ENCODE peak calls at places on chromosomes 11 and 22, in seven cellular contexts. One of them, this sample, is unnamed.
A peak's percentile ranks its signal among the peaks of the same experiment; 100 is the strongest.

GRCh38 chr22:20084547-20085413 is 4.7 kb downstream of the DGCR8 start:
- DNase-seq in HEK293T: peak; percentile 78
- DNase-seq in NCI-H748 treated with DMSO at 0.1 percent for 48 hours: no peak
- DNase-seq in AG04449: no peak
- DNase-seq in AML-193: peak; percentile 11
- DNase-seq in lower lobe of right lung: peak; percentile 45
- DNase-seq in Daoy: no peak
- DNase-seq in this sample: no peak

GRCh38 chr11:68179847-68180246 is 33.2 kb downstream of the KMT5B start:
- DNase-seq in HEK293T: no peak
- DNase-seq in NCI-H748 treated with DMSO at 0.1 percent for 48 hours: no peak
- DNase-seq in AG04449: no peak
- DNase-seq in AML-193: no peak
- DNase-seq in lower lobe of right lung: no peak
- DNase-seq in Daoy: no peak
- DNase-seq in this sample: no peak

GRCh38 chr11:68044898-68045351 is 6.1 kb downstream of the TCIRG1 start:
- DNase-seq in HEK293T: no peak
- DNase-seq in NCI-H748 treated with DMSO at 0.1 percent for 48 hours: no peak
- DNase-seq in AG04449: no peak
- DNase-seq in AML-193: no peak
- DNase-seq in lower lobe of right lung: peak; percentile 43
- DNase-seq in Daoy: no peak
- DNase-seq in this sample: no peak

GRCh38 chr11:119343726-119344125 is 2.8 kb downstream of the MFRP start:
- DNase-seq in HEK293T: no peak
- DNase-seq in NCI-H748 treated with DMSO at 0.1 percent for 48 hours: no peak
- DNase-seq in AG04449: no peak
- DNase-seq in AML-193: no peak
- DNase-seq in lower lobe of right lung: peak; percentile 20
- DNase-seq in Daoy: no peak
- DNase-seq in this sample: no peak

GRCh38 chr22:31046591-31047226 is 34.4 kb upstream of the SMTN start:
- DNase-seq in HEK293T: no peak
- DNase-seq in NCI-H748 treated with DMSO at 0.1 percent for 48 hours: peak; percentile 1
- DNase-seq in AG04449: no peak
- DNase-seq in AML-193: no peak
- DNase-seq in lower lobe of right lung: peak; percentile 56
- DNase-seq in Daoy: no peak
- DNase-seq in this sample: no peak

GRCh38 chr11:21783954-21784353 is 408.9 kb upstream of the ANO5 start:
- DNase-seq in HEK293T: no peak
- DNase-seq in NCI-H748 treated with DMSO at 0.1 percent for 48 hours: no peak
- DNase-seq in AG04449: no peak
- DNase-seq in AML-193: no peak
- DNase-seq in lower lobe of right lung: no peak
- DNase-seq in Daoy: no peak
- DNase-seq in this sample: no peak

GRCh38 chr22:35352214-35353111 is 28.4 kb upstream of the HMOX1 start:
- DNase-seq in HEK293T: no peak
- DNase-seq in NCI-H748 treated with DMSO at 0.1 percent for 48 hours: no peak
- DNase-seq in AG04449: no peak
- DNase-seq in AML-193: peak; percentile 2
- DNase-seq in lower lobe of right lung: peak; percentile 92
- DNase-seq in Daoy: no peak
- DNase-seq in this sample: no peak

GRCh38 chr11:126139541-126140091 is 71.8 kb downstream of the RPUSD4 start:
- DNase-seq in HEK293T: no peak
- DNase-seq in NCI-H748 treated with DMSO at 0.1 percent for 48 hours: no peak
- DNase-seq in AG04449: no peak
- DNase-seq in AML-193: no peak
- DNase-seq in lower lobe of right lung: no peak
- DNase-seq in Daoy: no peak
- DNase-seq in this sample: no peak

GRCh38 chr11:116065519-116065918 is 561.3 kb upstream of the CADM1 start:
- DNase-seq in HEK293T: no peak
- DNase-seq in NCI-H748 treated with DMSO at 0.1 percent for 48 hours: no peak
- DNase-seq in AG04449: no peak
- DNase-seq in AML-193: no peak
- DNase-seq in lower lobe of right lung: no peak
- DNase-seq in Daoy: no peak
- DNase-seq in this sample: no peak

GRCh38 chr22:19704355-19705015 is 9.8 kb upstream of the SEPTIN5 start:
- DNase-seq in HEK293T: no peak
- DNase-seq in NCI-H748 treated with DMSO at 0.1 percent for 48 hours: no peak
- DNase-seq in AG04449: no peak
- DNase-seq in AML-193: no peak
- DNase-seq in lower lobe of right lung: no peak
- DNase-seq in Daoy: no peak
- DNase-seq in this sample: no peak

GRCh38 chr11:59822989-59823566 is 12.5 kb upstream of the MRPL16 start:
- DNase-seq in HEK293T: peak; percentile 45
- DNase-seq in NCI-H748 treated with DMSO at 0.1 percent for 48 hours: peak; percentile 17
- DNase-seq in AG04449: no peak
- DNase-seq in AML-193: peak; percentile 81
- DNase-seq in lower lobe of right lung: no peak
- DNase-seq in Daoy: peak; percentile 57
- DNase-seq in this sample: no peak

GRCh38 chr22:28822930-28823481 is 22.6 kb upstream of the XBP1 start:
- DNase-seq in HEK293T: no peak
- DNase-seq in NCI-H748 treated with DMSO at 0.1 percent for 48 hours: peak; percentile 83
- DNase-seq in AG04449: no peak
- DNase-seq in AML-193: no peak
- DNase-seq in lower lobe of right lung: no peak
- DNase-seq in Daoy: no peak
- DNase-seq in this sample: no peak

GRCh38 chr11:8729837-8730696 is 47.5 kb downstream of the RPL27A start:
- DNase-seq in HEK293T: no peak
- DNase-seq in NCI-H748 treated with DMSO at 0.1 percent for 48 hours: no peak
- DNase-seq in AG04449: no peak
- DNase-seq in AML-193: no peak
- DNase-seq in lower lobe of right lung: no peak
- DNase-seq in Daoy: no peak
- DNase-seq in this sample: no peak

GRCh38 chr11:78203184-78203583 is 14.5 kb downstream of the USP35 start:
- DNase-seq in HEK293T: no peak
- DNase-seq in NCI-H748 treated with DMSO at 0.1 percent for 48 hours: no peak
- DNase-seq in AG04449: no peak
- DNase-seq in AML-193: no peak
- DNase-seq in lower lobe of right lung: no peak
- DNase-seq in Daoy: no peak
- DNase-seq in this sample: no peak

GRCh38 chr22:28171135-28171534 is 252.1 kb upstream of the PITPNB start:
- DNase-seq in HEK293T: no peak
- DNase-seq in NCI-H748 treated with DMSO at 0.1 percent for 48 hours: no peak
- DNase-seq in AG04449: no peak
- DNase-seq in AML-193: no peak
- DNase-seq in lower lobe of right lung: no peak
- DNase-seq in Daoy: no peak
- DNase-seq in this sample: peak; percentile 41

GRCh38 chr11:12087075-12087775 is 23.2 kb upstream of the MICAL2 start:
- DNase-seq in HEK293T: no peak
- DNase-seq in NCI-H748 treated with DMSO at 0.1 percent for 48 hours: no peak
- DNase-seq in AG04449: no peak
- DNase-seq in AML-193: peak; percentile 58
- DNase-seq in lower lobe of right lung: peak; percentile 68
- DNase-seq in Daoy: peak; percentile 81
- DNase-seq in this sample: no peak

GRCh38 chr11:66070604-66071325 is 693 bp downstream of the PACS1 start:
- DNase-seq in HEK293T: peak; percentile 24
- DNase-seq in NCI-H748 treated with DMSO at 0.1 percent for 48 hours: no peak
- DNase-seq in AG04449: no peak
- DNase-seq in AML-193: no peak
- DNase-seq in lower lobe of right lung: peak; percentile 62
- DNase-seq in Daoy: peak; percentile 38
- DNase-seq in this sample: no peak

GRCh38 chr11:74479340-74480123 is 12.2 kb upstream of the KCNE3 start:
- DNase-seq in HEK293T: no peak
- DNase-seq in NCI-H748 treated with DMSO at 0.1 percent for 48 hours: no peak
- DNase-seq in AG04449: no peak
- DNase-seq in AML-193: no peak
- DNase-seq in lower lobe of right lung: no peak
- DNase-seq in Daoy: no peak
- DNase-seq in this sample: no peak

GRCh38 chr11:121081320-121081719 is 19.7 kb upstream of the TECTA start:
- DNase-seq in HEK293T: no peak
- DNase-seq in NCI-H748 treated with DMSO at 0.1 percent for 48 hours: no peak
- DNase-seq in AG04449: no peak
- DNase-seq in AML-193: no peak
- DNase-seq in lower lobe of right lung: no peak
- DNase-seq in Daoy: no peak
- DNase-seq in this sample: no peak

GRCh38 chr11:72683782-72684200 is 9.6 kb upstream of the PDE2A start:
- DNase-seq in HEK293T: peak; percentile 82
- DNase-seq in NCI-H748 treated with DMSO at 0.1 percent for 48 hours: no peak
- DNase-seq in AG04449: no peak
- DNase-seq in AML-193: no peak
- DNase-seq in lower lobe of right lung: peak; percentile 71
- DNase-seq in Daoy: peak; percentile 61
- DNase-seq in this sample: no peak

GRCh38 chr11:103887001-103887680 is 149.3 kb upstream of the DDI1 start:
- DNase-seq in HEK293T: no peak
- DNase-seq in NCI-H748 treated with DMSO at 0.1 percent for 48 hours: no peak
- DNase-seq in AG04449: no peak
- DNase-seq in AML-193: no peak
- DNase-seq in lower lobe of right lung: no peak
- DNase-seq in Daoy: no peak
- DNase-seq in this sample: no peak

GRCh38 chr11:44894217-44894617 is 56.5 kb downstream of the TP53I11 start:
- DNase-seq in HEK293T: peak; percentile 86
- DNase-seq in NCI-H748 treated with DMSO at 0.1 percent for 48 hours: peak; percentile 38
- DNase-seq in AG04449: no peak
- DNase-seq in AML-193: peak; percentile 28
- DNase-seq in lower lobe of right lung: peak; percentile 58
- DNase-seq in Daoy: peak; percentile 80
- DNase-seq in this sample: no peak

GRCh38 chr22:46812034-46812605 is 49.7 kb downstream of the TBC1D22A start:
- DNase-seq in HEK293T: no peak
- DNase-seq in NCI-H748 treated with DMSO at 0.1 percent for 48 hours: no peak
- DNase-seq in AG04449: no peak
- DNase-seq in AML-193: no peak
- DNase-seq in lower lobe of right lung: no peak
- DNase-seq in Daoy: no peak
- DNase-seq in this sample: no peak